ENCODE peak calls at places on chromosomes 4 and X, in ten cellular contexts. One of them, this sample, is unnamed.

GRCh38 chr4:88533088-88533790 is 9.7 kb upstream of the PYURF start:
- DNase-seq in T-cell: no peak
- DNase-seq in ovary: no peak
- DNase-seq in cardiac muscle cell: no peak
- DNase-seq in AG10803: peak
- DNase-seq in activated T-helper 1 cell treated with anti-CD3 and anti-CD28 coated beads, Interleukin-2, amount 50 U/mL, for 16 hours: no peak
- DNase-seq in CD14-positive monocyte: no peak
- DNase-seq in fibroblast of pulmonary artery: peak
- DNase-seq in GM20000: no peak
- DNase-seq in A673: no peak
- DNase-seq in this sample: no peak

GRCh38 chr4:89539374-89539773 is 231.8 kb upstream of the GPRIN3 start:
- DNase-seq in T-cell: no peak
- DNase-seq in ovary: no peak
- DNase-seq in cardiac muscle cell: peak
- DNase-seq in AG10803: peak
- DNase-seq in activated T-helper 1 cell treated with anti-CD3 and anti-CD28 coated beads, Interleukin-2, amount 50 U/mL, for 16 hours: no peak
- DNase-seq in CD14-positive monocyte: no peak
- DNase-seq in fibroblast of pulmonary artery: peak
- DNase-seq in GM20000: no peak
- DNase-seq in A673: no peak
- DNase-seq in this sample: no peak

GRCh38 chr4:80307774-80308465 is 27.6 kb upstream of the CFAP299 start:
- DNase-seq in T-cell: no peak
- DNase-seq in ovary: no peak
- DNase-seq in cardiac muscle cell: peak
- DNase-seq in AG10803: peak
- DNase-seq in activated T-helper 1 cell treated with anti-CD3 and anti-CD28 coated beads, Interleukin-2, amount 50 U/mL, for 16 hours: no peak
- DNase-seq in CD14-positive monocyte: no peak
- DNase-seq in fibroblast of pulmonary artery: peak
- DNase-seq in GM20000: no peak
- DNase-seq in A673: peak
- DNase-seq in this sample: no peak

GRCh38 chr4:128835498-128836222 is 26.2 kb downstream of the JADE1 start:
- DNase-seq in T-cell: no peak
- DNase-seq in ovary: peak
- DNase-seq in cardiac muscle cell: peak
- DNase-seq in AG10803: no peak
- DNase-seq in activated T-helper 1 cell treated with anti-CD3 and anti-CD28 coated beads, Interleukin-2, amount 50 U/mL, for 16 hours: no peak
- DNase-seq in CD14-positive monocyte: no peak
- DNase-seq in fibroblast of pulmonary artery: peak
- DNase-seq in GM20000: no peak
- DNase-seq in A673: no peak
- DNase-seq in this sample: peak

GRCh38 chr4:52783069-52783468 is 31.8 kb upstream of the ERVMER34-1 start:
- DNase-seq in T-cell: no peak
- DNase-seq in ovary: no peak
- DNase-seq in cardiac muscle cell: no peak
- DNase-seq in AG10803: no peak
- DNase-seq in activated T-helper 1 cell treated with anti-CD3 and anti-CD28 coated beads, Interleukin-2, amount 50 U/mL, for 16 hours: no peak
- DNase-seq in CD14-positive monocyte: no peak
- DNase-seq in fibroblast of pulmonary artery: no peak
- DNase-seq in GM20000: no peak
- DNase-seq in A673: no peak
- DNase-seq in this sample: no peak

GRCh38 chr4:36152712-36153111 is 91.6 kb downstream of the ARAP2 start:
- DNase-seq in T-cell: no peak
- DNase-seq in ovary: no peak
- DNase-seq in cardiac muscle cell: no peak
- DNase-seq in AG10803: no peak
- DNase-seq in activated T-helper 1 cell treated with anti-CD3 and anti-CD28 coated beads, Interleukin-2, amount 50 U/mL, for 16 hours: no peak
- DNase-seq in CD14-positive monocyte: no peak
- DNase-seq in fibroblast of pulmonary artery: no peak
- DNase-seq in GM20000: no peak
- DNase-seq in A673: no peak
- DNase-seq in this sample: no peak

GRCh38 chr4:13483142-13484044 is 747 bp downstream of the RAB28 start:
- DNase-seq in T-cell: no peak
- DNase-seq in ovary: no peak
- DNase-seq in cardiac muscle cell: peak
- DNase-seq in AG10803: peak
- DNase-seq in activated T-helper 1 cell treated with anti-CD3 and anti-CD28 coated beads, Interleukin-2, amount 50 U/mL, for 16 hours: no peak
- DNase-seq in CD14-positive monocyte: peak
- DNase-seq in fibroblast of pulmonary artery: peak
- DNase-seq in GM20000: no peak
- DNase-seq in A673: peak
- DNase-seq in this sample: peak

GRCh38 chr4:81802308-81802846 is 330.7 kb upstream of the RASGEF1B start:
- DNase-seq in T-cell: no peak
- DNase-seq in ovary: no peak
- DNase-seq in cardiac muscle cell: no peak
- DNase-seq in AG10803: no peak
- DNase-seq in activated T-helper 1 cell treated with anti-CD3 and anti-CD28 coated beads, Interleukin-2, amount 50 U/mL, for 16 hours: no peak
- DNase-seq in CD14-positive monocyte: no peak
- DNase-seq in fibroblast of pulmonary artery: no peak
- DNase-seq in GM20000: no peak
- DNase-seq in A673: no peak
- DNase-seq in this sample: no peak

GRCh38 chr4:103499094-103499493 is 220.7 kb downstream of the TACR3 start:
- DNase-seq in T-cell: no peak
- DNase-seq in ovary: no peak
- DNase-seq in cardiac muscle cell: peak
- DNase-seq in AG10803: peak
- DNase-seq in activated T-helper 1 cell treated with anti-CD3 and anti-CD28 coated beads, Interleukin-2, amount 50 U/mL, for 16 hours: no peak
- DNase-seq in CD14-positive monocyte: no peak
- DNase-seq in fibroblast of pulmonary artery: peak
- DNase-seq in GM20000: no peak
- DNase-seq in A673: no peak
- DNase-seq in this sample: no peak

GRCh38 chrX:109399831-109400230 is 82.1 kb downstream of the GUCY2F start:
- DNase-seq in T-cell: no peak
- DNase-seq in ovary: no peak
- DNase-seq in cardiac muscle cell: no peak
- DNase-seq in AG10803: no peak
- DNase-seq in activated T-helper 1 cell treated with anti-CD3 and anti-CD28 coated beads, Interleukin-2, amount 50 U/mL, for 16 hours: no peak
- DNase-seq in CD14-positive monocyte: no peak
- DNase-seq in fibroblast of pulmonary artery: no peak
- DNase-seq in GM20000: no peak
- DNase-seq in A673: no peak
- DNase-seq in this sample: no peak

GRCh38 chrX:39682778-39683177 is 415.0 kb downstream of the BCOR start:
- DNase-seq in T-cell: no peak
- DNase-seq in ovary: no peak
- DNase-seq in cardiac muscle cell: no peak
- DNase-seq in AG10803: no peak
- DNase-seq in activated T-helper 1 cell treated with anti-CD3 and anti-CD28 coated beads, Interleukin-2, amount 50 U/mL, for 16 hours: no peak
- DNase-seq in CD14-positive monocyte: no peak
- DNase-seq in fibroblast of pulmonary artery: no peak
- DNase-seq in GM20000: no peak
- DNase-seq in A673: peak
- DNase-seq in this sample: no peak

GRCh38 chr4:77036206-77036605 is 39.6 kb downstream of the CCNI start:
- DNase-seq in T-cell: no peak
- DNase-seq in ovary: no peak
- DNase-seq in cardiac muscle cell: peak
- DNase-seq in AG10803: peak
- DNase-seq in activated T-helper 1 cell treated with anti-CD3 and anti-CD28 coated beads, Interleukin-2, amount 50 U/mL, for 16 hours: no peak
- DNase-seq in CD14-positive monocyte: no peak
- DNase-seq in fibroblast of pulmonary artery: peak
- DNase-seq in GM20000: no peak
- DNase-seq in A673: no peak
- DNase-seq in this sample: no peak

GRCh38 chrX:104253567-104254441 is 929 bp downstream of the ESX1 start:
- DNase-seq in T-cell: no peak
- DNase-seq in ovary: no peak
- DNase-seq in cardiac muscle cell: peak
- DNase-seq in AG10803: no peak
- DNase-seq in activated T-helper 1 cell treated with anti-CD3 and anti-CD28 coated beads, Interleukin-2, amount 50 U/mL, for 16 hours: no peak
- DNase-seq in CD14-positive monocyte: no peak
- DNase-seq in fibroblast of pulmonary artery: no peak
- DNase-seq in GM20000: no peak
- DNase-seq in A673: no peak
- DNase-seq in this sample: no peak

GRCh38 chr4:185933078-185933581 is 121.1 kb upstream of the SORBS2 start:
- DNase-seq in T-cell: no peak
- DNase-seq in ovary: no peak
- DNase-seq in cardiac muscle cell: peak
- DNase-seq in AG10803: peak
- DNase-seq in activated T-helper 1 cell treated with anti-CD3 and anti-CD28 coated beads, Interleukin-2, amount 50 U/mL, for 16 hours: no peak
- DNase-seq in CD14-positive monocyte: no peak
- DNase-seq in fibroblast of pulmonary artery: peak
- DNase-seq in GM20000: no peak
- DNase-seq in A673: peak
- DNase-seq in this sample: no peak